ENCODE peak calls at places on chromosomes 3 and 15, in four cellular contexts. H, U, Y and O are unnamed samples.
A peak's percentile ranks its signal among the peaks of the same experiment; 100 is the strongest.

GRCh38 chr3:52723935-52724334 is 18.0 kb downstream of the SPCS1 start:
- DNase-seq in H (no peak), U (no peak), Y (no peak), O (no peak)

GRCh38 chr15:52259503-52259902 is 36.1 kb downstream of the MYO5C start:
- DNase-seq in H (no peak), U (no peak), Y (no peak), O (no peak)

GRCh38 chr3:54776601-54777000 is 151.3 kb downstream of the LRTM1 start:
- DNase-seq in H (no peak), U (no peak), Y (no peak), O (no peak)

GRCh38 chr15:72175186-72176044 is 22.2 kb downstream of the GRAMD2A start:
- DNase-seq in H (no peak), U (no peak), Y (no peak), O (no peak)

GRCh38 chr3:171358171-171358890 is 101.9 kb downstream of the TNIK start:
- DNase-seq in H (no peak), U (no peak), Y (no peak), O (no peak)

GRCh38 chr3:52891615-52892081 is 5.7 kb downstream of the STIMATE start:
- DNase-seq in H (no peak), U (no peak), Y (peak; percentile 66), O (no peak)

GRCh38 chr3:50241163-50241562 is 5.2 kb downstream of the GNAI2 start:
- DNase-seq in H (no peak), U (no peak), Y (no peak), O (no peak)

GRCh38 chr3:171824076-171824475 is 13.8 kb upstream of the PLD1 start:
- DNase-seq in H (no peak), U (no peak), Y (no peak), O (no peak)

GRCh38 chr15:96126859-96127258 is 203.6 kb upstream of the NR2F2 start:
- DNase-seq in H (no peak), U (no peak), Y (no peak), O (no peak)

GRCh38 chr15:81480645-81481053 is 106.6 kb upstream of the TMC3 start:
- DNase-seq in H (peak; percentile 40), U (peak; percentile 44), Y (peak; percentile 31), O (peak; percentile 24)

GRCh38 chr3:16508242-16508575 is 5.3 kb downstream of the RFTN1 start:
- DNase-seq in H (peak; percentile 32), U (no peak), Y (no peak), O (no peak)

GRCh38 chr3:122577409-122578028 is at the start of gene PARP15:
- DNase-seq in H (peak; percentile 30), U (peak; percentile 7), Y (no peak), O (no peak)

GRCh38 chr3:149377408-149378111 is at the start of gene TM4SF1:
- DNase-seq in H (no peak), U (no peak), Y (peak; percentile 97), O (no peak)

GRCh38 chr15:77853910-77854309 is 221.2 kb upstream of the LINGO1 start:
- DNase-seq in H (no peak), U (no peak), Y (no peak), O (no peak)

GRCh38 chr15:77851086-77851485 is 218.4 kb upstream of the LINGO1 start:
- DNase-seq in H (no peak), U (no peak), Y (no peak), O (no peak)

GRCh38 chr15:77852241-77853007 is 219.7 kb upstream of the LINGO1 start:
- DNase-seq in H (no peak), U (no peak), Y (no peak), O (no peak)

GRCh38 chr15:77853008-77853328 is 220.3 kb upstream of the LINGO1 start:
- DNase-seq in H (no peak), U (no peak), Y (no peak), O (no peak)

DNA sequence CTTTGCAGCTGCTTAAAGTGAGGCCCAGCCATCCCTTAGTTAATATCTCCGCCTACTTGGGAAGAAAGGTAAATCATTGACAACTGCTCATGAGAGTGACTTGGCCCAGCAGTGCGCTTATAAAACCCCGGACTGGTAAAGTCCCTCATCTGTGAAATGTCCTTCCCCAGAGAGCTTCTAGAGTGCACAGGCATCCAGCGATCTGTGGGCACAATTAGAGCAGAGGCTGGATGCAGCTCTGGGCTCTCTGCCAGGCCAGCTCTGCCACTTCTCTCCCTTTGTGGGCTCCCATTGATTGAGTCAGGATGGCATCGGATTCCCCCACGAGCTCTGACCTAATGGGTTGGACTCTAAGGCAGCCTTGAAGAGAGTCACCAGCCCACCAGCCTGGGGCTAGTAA is 219.0 kb upstream of the LINGO1 start:
- DNase-seq in H (peak; percentile 81), U (no peak), Y (peak; percentile 6), O (no peak)
- TF ChIP-seq ELF1 in H (no peak), U (no peak), Y (no peak), O (no peak)

GRCh38 chr3:11288786-11289637 is 16.8 kb downstream of the ATG7 start:
- DNase-seq in H (no peak), U (peak; percentile 43), Y (peak; percentile 23), O (peak; percentile 18)
- TF ChIP-seq ELF1 in H (peak; percentile 45), U (peak; percentile 68), Y (no peak), O (no peak)

GRCh38 chr3:194133661-194134230 is 2.2 kb upstream of the HES1 start:
- DNase-seq in H (no peak), U (peak; percentile 67), Y (peak; percentile 87), O (no peak)
- TF ChIP-seq ELF1 in H (no peak), U (no peak), Y (peak; percentile 40), O (no peak)

GRCh38 chr3:64977308-64978100 is 289.7 kb upstream of the ADAMTS9 start:
- DNase-seq in H (no peak), U (no peak), Y (no peak), O (no peak)
- TF ChIP-seq ELF1 in H (no peak), U (no peak), Y (no peak), O (no peak)

GRCh38 chr3:11168406-11168805 is 14.1 kb downstream of the HRH1 start:
- DNase-seq in H (no peak), U (no peak), Y (no peak), O (no peak)
- TF ChIP-seq ELF1 in H (no peak), U (no peak), Y (no peak), O (no peak)

GRCh38 chr3:156460206-156460609 is 94.7 kb downstream of the SSR3 start:
- DNase-seq in H (no peak), U (peak; percentile 61), Y (no peak), O (no peak)

GRCh38 chr3:156469456-156469855 is 85.5 kb downstream of the SSR3 start:
- DNase-seq in H (no peak), U (no peak), Y (no peak), O (no peak)

GRCh38 chr3:156461889-156462288 is 93.0 kb downstream of the SSR3 start:
- DNase-seq in H (no peak), U (no peak), Y (no peak), O (no peak)

GRCh38 chr3:156463123-156463522 is 91.8 kb downstream of the SSR3 start:
- DNase-seq in H (no peak), U (no peak), Y (no peak), O (no peak)

DNA sequence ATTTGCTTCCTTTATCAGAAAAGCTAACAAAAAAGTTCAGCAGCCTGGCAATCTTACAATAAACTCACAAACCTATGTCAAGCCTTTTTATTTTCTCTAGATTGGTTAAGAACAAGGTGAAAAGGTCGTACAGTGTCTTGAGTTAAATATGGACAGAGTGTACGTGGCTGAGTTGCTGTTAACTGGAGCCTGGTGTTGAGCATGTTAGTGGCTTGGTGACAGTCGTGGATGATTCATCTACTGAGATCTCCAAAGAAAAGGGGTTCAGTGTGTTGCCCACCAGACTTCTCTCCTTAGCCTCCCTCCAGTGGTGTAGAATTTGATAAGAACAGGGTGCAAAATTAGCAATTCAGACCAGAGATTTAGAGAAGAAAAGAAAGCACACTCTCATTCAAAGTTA is 89.7 kb downstream of the SSR3 start:
- DNase-seq in H (no peak), U (no peak), Y (no peak), O (no peak)
- TF ChIP-seq ELF1 in H (no peak), U (no peak), Y (no peak), O (no peak)

DNA sequence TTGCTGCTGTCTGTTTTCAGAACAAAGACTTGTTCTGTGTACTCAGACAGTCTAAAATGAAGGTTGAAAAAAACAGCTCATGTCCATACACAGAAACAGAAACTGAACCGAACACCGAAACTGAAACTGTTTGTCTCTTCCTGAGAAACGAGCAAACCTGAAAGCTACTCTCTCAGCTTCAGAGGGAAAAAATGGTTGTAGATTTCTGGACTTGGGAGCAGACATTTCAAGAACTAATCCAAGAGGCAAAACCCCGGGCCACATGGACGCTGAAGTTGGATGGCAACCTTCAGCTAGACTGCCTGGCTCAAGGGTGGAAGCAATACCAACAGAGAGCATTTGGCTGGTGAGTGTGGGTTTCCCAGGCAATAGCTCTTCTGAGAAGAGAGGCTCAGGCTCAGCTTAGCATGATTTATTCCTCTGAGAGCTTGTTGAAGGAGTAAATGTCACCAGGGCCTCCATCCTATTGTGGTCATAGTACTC is at the start of gene RTP4:
- DNase-seq in H (no peak), U (no peak), Y (peak; percentile 37), O (no peak)
- TF ChIP-seq ELF1 in H (no peak), U (no peak), Y (no peak), O (no peak)